ENCODE peak calls at places on chromosomes 16 and 17, in seven cellular contexts. M, E, R, W, I, V and P are unnamed samples.
A peak's percentile ranks its signal among the peaks of the same experiment; 100 is the strongest.

GRCh38 chr16:56625943-56626654 is 518 bp downstream of the MT1E start:
- DNase-seq in M (peak; percentile 71), I (no peak), W (peak; percentile 88), E (no peak), R (no peak), V (peak; percentile 85), P (peak; percentile 82)

GRCh38 chr17:8997994-8998628 is 23.2 kb upstream of the NTN1 start:
- DNase-seq in W (peak; percentile 68), M (peak; percentile 56), V (peak; percentile 49), I (peak; percentile 76), R (peak; percentile 52), E (peak; percentile 44), P (peak; percentile 85)

GRCh38 chr16:15055141-15056053 is 477 bp downstream of the NTAN1 start:
- DNase-seq in R (peak; percentile 52), I (peak; percentile 11), M (no peak), W (no peak), E (no peak), V (peak; percentile 46), P (peak; percentile 82)

GRCh38 chr17:28532063-28532960 is 20.1 kb downstream of the UNC119 start:
- DNase-seq in W (no peak), M (no peak), V (no peak), E (no peak), I (no peak), R (no peak), P (no peak)

GRCh38 chr17:2059125-2059836 is 4.4 kb downstream of the HIC1 start:
- DNase-seq in V (peak; percentile 55), I (no peak), W (no peak), M (no peak), R (no peak), E (no peak), P (no peak)

GRCh38 chr17:47733414-47734288 is 615 bp downstream of the TBX21 start:
- DNase-seq in W (no peak), E (no peak), M (no peak), V (peak; percentile 18), I (peak; percentile 36), R (no peak), P (peak; percentile 42)

GRCh38 chr16:54077412-54077821 is 209.2 kb downstream of the IRX3 start:
- DNase-seq in V (no peak), R (peak; percentile 88), W (peak; percentile 50), M (no peak), E (no peak), I (no peak), P (no peak)

GRCh38 chr17:79011451-79012147 is 2.0 kb upstream of the CANT1 start:
- DNase-seq in I (no peak), W (peak; percentile 75), V (no peak), E (no peak), M (no peak), R (peak; percentile 83), P (peak; percentile 13)

GRCh38 chr16:81562926-81563325 is 118.3 kb downstream of the CMIP start:
- DNase-seq in M (no peak), W (no peak), V (no peak), I (no peak), E (no peak), R (no peak), P (no peak)

GRCh38 chr17:78818932-78819331 is 21.7 kb downstream of the USP36 start:
- DNase-seq in M (no peak), W (peak; percentile 22), I (no peak), R (peak; percentile 92), V (no peak), E (no peak), P (no peak)

GRCh38 chr17:15262291-15263205 is 2.6 kb downstream of the PMP22 start:
- DNase-seq in W (peak; percentile 89), V (peak; percentile 93), E (peak; percentile 87), R (peak; percentile 63), I (peak; percentile 81), M (peak; percentile 92), P (peak; percentile 94)

GRCh38 chr17:57983446-57983845 is 4.6 kb downstream of the VEZF1 start:
- DNase-seq in V (no peak), E (no peak), R (no peak), I (no peak), W (no peak), M (no peak), P (no peak)

GRCh38 chr17:57984226-57984890 is 3.7 kb downstream of the VEZF1 start:
- DNase-seq in E (no peak), R (no peak), V (no peak), I (no peak), W (peak; percentile 56), M (no peak), P (no peak)

GRCh38 chr17:57986841-57987581 is 1.0 kb downstream of the VEZF1 start:
- DNase-seq in M (peak; percentile 40), I (peak; percentile 78), R (peak; percentile 88), W (peak; percentile 78), E (no peak), V (peak; percentile 37), P (peak; percentile 79)

GRCh38 chr17:57985675-57985974 is 2.4 kb downstream of the VEZF1 start:
- DNase-seq in M (no peak), R (peak; percentile 50), I (no peak), V (no peak), E (no peak), W (no peak), P (no peak)

DNA sequence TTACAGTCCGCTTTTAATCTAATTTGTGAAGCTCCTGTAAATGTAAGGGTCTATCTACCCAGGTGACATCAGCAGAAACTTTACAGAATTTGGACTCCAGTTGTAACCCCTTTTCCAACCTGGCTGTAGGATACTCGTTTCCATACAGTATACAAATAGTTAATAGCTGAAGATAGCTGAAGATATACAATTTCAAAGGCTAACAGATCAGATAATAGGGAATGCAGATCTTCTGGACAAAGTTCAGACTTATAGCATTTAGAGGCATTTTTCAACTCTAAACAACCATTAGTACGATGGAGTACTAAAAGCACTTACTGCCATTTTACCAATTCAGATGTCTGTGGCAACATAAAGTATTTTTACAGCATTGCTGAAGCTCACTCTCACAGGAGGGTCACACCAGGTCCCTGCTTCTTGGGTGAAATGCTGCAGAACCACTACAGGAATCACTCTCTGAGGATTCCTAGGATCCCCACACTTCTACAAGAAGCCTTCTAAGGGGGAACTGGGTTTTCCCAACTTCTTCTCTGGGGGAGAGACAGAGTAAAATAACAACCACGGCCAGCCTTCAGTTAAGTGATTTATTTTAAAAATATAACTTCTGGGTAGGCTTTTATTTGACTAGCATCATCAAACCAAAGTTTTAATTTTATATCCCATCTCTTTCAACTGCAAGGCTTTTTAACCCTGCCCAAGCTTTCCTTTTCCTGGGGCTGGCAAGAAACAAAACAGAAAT is 2.9 kb downstream of the VEZF1 start:
- DNase-seq in W (no peak), I (no peak), M (no peak), E (no peak), R (no peak), V (no peak), P (no peak)
- H3K4me3 ChIP-seq in W (no peak overlapping the region), I (peak overlapping the region; percentile 69), M (peak overlapping the region; percentile 89), E (no peak overlapping the region), R (no peak overlapping the region), V (peak overlapping the region; percentile 5), P (no peak overlapping the region)

DNA sequence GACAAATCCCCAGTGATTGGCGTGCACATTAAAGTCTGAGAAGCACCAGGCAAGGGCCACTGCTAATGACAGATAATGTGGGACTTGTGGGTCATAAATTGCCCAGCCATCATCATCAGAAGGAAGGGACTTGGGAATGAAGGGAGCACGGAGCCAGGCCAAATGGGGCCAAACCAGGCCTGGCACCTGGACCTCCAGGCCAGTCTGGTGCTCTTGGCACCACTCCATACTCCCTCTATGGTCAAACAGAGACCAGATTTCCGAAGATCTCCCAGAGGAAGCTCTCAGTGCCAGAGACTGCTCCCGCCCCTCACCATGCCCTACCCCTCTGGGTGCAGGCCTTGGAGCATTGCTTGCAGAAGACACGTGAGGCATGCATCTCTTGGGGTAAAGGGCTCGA is 142.2 kb downstream of the CCDC182 start:
- DNase-seq in W (no peak), E (no peak), R (no peak), V (no peak), M (no peak), I (no peak), P (no peak)
- H3K4me1 ChIP-seq in W (peaks cover 19% of the 10 kb centered on the region), E (peaks cover 40% of the 10 kb centered on the region), R (no peaks in the 10 kb centered on the region), V (peaks cover 17% of the 10 kb centered on the region), M (peaks cover 59% of the 10 kb centered on the region), I (peaks cover 38% of the 10 kb centered on the region), P (no peaks in the 10 kb centered on the region)

DNA sequence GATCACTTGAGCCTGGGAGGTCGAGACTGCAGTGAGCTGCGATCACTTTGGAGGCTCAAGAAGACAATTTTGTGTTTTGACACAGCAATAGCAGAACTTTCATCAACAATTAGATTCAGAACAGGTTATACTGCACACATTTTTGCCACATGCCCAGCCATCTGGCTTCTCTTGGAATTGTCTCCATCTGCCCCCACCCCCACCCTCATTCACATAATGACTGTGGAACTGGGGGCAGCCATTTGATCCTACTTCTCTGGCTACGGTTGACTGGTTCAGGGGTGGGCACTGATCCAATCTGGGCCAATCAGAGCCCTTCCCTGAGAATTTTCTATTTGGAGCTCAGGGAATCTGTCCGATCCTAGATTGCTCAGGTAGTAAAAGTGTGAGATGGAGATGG is 14.0 kb downstream of the TMEM92 start:
- DNase-seq in E (no peak), M (no peak), R (no peak), W (no peak), V (no peak), I (no peak), P (peak; percentile 17)
- H3K27ac ChIP-seq in E (no peak overlapping the region), M (no peak overlapping the region), R (no peak overlapping the region), W (no peak overlapping the region), V (peak overlapping the region; percentile 87), I (no peak overlapping the region), P (no peak overlapping the region)

DNA sequence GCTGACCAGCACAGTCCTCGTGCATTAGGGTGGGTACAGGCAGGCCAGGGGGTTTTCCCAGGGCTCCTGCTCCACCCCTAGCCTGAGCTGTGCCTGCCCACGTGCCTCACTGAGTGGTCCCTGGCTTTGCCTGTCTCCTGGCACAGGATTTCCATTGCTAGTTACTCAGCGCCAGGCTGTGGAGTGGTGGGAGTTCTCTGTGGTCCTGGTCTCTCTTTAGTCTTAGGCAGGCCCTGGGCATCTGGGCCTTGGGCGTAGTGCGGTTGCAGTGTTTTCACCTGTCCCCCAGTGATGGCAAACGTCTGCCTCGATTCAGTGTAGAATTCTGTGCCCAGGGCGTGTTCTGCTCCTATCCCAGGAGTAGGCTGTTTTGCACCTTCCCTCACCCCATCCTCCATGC is 86.1 kb downstream of the RPTOR start:
- DNase-seq in I (no peak), E (no peak), R (no peak), W (no peak), M (no peak), V (no peak), P (no peak)
- H3K4me3 ChIP-seq in I (no peak overlapping the region), E (no peak overlapping the region), R (no peak overlapping the region), W (no peak overlapping the region), M (no peak overlapping the region), V (no peak overlapping the region), P (no peak overlapping the region)

DNA sequence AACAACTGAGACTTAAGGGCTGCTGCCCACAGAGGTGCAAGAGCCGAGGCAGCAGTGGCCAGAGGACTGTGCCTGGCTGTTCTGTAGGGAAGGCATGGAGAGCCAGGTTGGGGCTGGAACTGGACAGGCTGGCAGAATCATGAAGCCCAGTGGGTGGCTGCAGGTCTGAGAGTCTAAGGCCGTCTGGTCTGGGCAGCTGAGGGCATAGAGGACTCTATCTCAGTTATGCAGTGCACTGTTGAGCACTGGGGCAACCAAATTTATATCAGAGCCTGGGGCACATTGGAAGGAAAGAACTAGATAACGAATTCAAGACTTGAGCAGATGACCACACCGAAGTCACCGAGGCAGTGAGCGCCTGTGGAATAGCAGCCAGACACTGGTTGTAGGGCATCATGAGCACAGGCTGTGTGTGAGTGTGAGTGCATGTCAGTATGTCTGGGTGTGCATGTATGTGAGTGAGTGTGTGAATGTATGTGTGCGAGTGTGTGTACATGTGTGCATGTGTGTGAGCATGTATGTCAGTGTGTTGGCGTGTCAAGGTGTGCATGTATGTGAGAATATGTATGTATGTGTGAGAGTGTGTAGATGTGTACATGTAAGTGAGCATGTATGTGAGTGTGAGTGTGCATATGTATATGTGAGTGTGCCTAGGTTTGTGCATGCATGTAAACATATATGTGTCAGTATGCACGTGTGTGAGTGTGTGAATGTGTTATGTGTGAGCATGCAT is 36.9 kb downstream of the RGS9 start:
- DNase-seq in M (no peak), V (no peak), I (no peak), W (no peak), E (no peak), R (no peak), P (no peak)
- H3K4me1 ChIP-seq in M (peaks cover 13% of the 10 kb centered on the region), V (peaks cover 6% of the 10 kb centered on the region), I (peaks cover 5% of the 10 kb centered on the region), W (peaks cover 8% of the 10 kb centered on the region), E (no peaks in the 10 kb centered on the region), R (peaks cover 33% of the 10 kb centered on the region), P (no peaks in the 10 kb centered on the region)